ENCODE peak calls at places on chromosomes 1 and 21, in ten cellular contexts. One of them, this sample, is unnamed.

GRCh38 chr1:209989525-209989924 is 51.5 kb downstream of the SYT14 start:
- DNase-seq in thoracic aorta: no peak
- DNase-seq in fibroblast of lung: peak; percentile 15
- DNase-seq in IMR-90: peak; percentile 34
- DNase-seq in stomach: no peak
- DNase-seq in upper lobe of right lung: no peak
- DNase-seq in astrocyte: peak; percentile 12
- DNase-seq in SJCRH30: peak; percentile 37
- DNase-seq in kidney: no peak
- DNase-seq in uterus: no peak
- DNase-seq in this sample: peak; percentile 11

GRCh38 chr1:22428672-22429071 is 23.0 kb upstream of the ZBTB40 start:
- DNase-seq in thoracic aorta: no peak
- DNase-seq in fibroblast of lung: peak; percentile 51
- DNase-seq in IMR-90: peak; percentile 59
- DNase-seq in stomach: no peak
- DNase-seq in upper lobe of right lung: no peak
- DNase-seq in astrocyte: peak; percentile 27
- DNase-seq in SJCRH30: peak; percentile 80
- DNase-seq in kidney: no peak
- DNase-seq in uterus: no peak
- DNase-seq in this sample: peak; percentile 46

GRCh38 chr1:89339039-89339438 is 24.8 kb upstream of the GBP6 start:
- DNase-seq in thoracic aorta: no peak
- DNase-seq in fibroblast of lung: no peak
- DNase-seq in IMR-90: no peak
- DNase-seq in stomach: peak; percentile 38
- DNase-seq in upper lobe of right lung: no peak
- DNase-seq in astrocyte: no peak
- DNase-seq in SJCRH30: no peak
- DNase-seq in kidney: no peak
- DNase-seq in uterus: no peak
- DNase-seq in this sample: no peak

GRCh38 chr1:16376971-16377370 is 9.9 kb downstream of the SZRD1 start:
- DNase-seq in thoracic aorta: no peak
- DNase-seq in fibroblast of lung: no peak
- DNase-seq in IMR-90: no peak
- DNase-seq in stomach: no peak
- DNase-seq in upper lobe of right lung: no peak
- DNase-seq in astrocyte: no peak
- DNase-seq in SJCRH30: no peak
- DNase-seq in kidney: no peak
- DNase-seq in uterus: no peak
- DNase-seq in this sample: no peak

GRCh38 chr1:44059956-44060355 is 28.7 kb upstream of the SLC6A9 start:
- DNase-seq in thoracic aorta: no peak
- DNase-seq in fibroblast of lung: peak; percentile 24
- DNase-seq in IMR-90: peak; percentile 40
- DNase-seq in stomach: no peak
- DNase-seq in upper lobe of right lung: no peak
- DNase-seq in astrocyte: no peak
- DNase-seq in SJCRH30: peak; percentile 63
- DNase-seq in kidney: no peak
- DNase-seq in uterus: peak; percentile 27
- DNase-seq in this sample: no peak

GRCh38 chr1:155698382-155699038 is 9.6 kb downstream of the DAP3 start:
- DNase-seq in thoracic aorta: no peak
- DNase-seq in fibroblast of lung: peak; percentile 78
- DNase-seq in IMR-90: peak; percentile 71
- DNase-seq in stomach: no peak
- DNase-seq in upper lobe of right lung: no peak
- DNase-seq in astrocyte: peak; percentile 70
- DNase-seq in SJCRH30: no peak
- DNase-seq in kidney: no peak
- DNase-seq in uterus: no peak
- DNase-seq in this sample: peak; percentile 48

GRCh38 chr21:28272272-28272992 is 720.2 kb downstream of the LTN1 start:
- DNase-seq in thoracic aorta: no peak
- DNase-seq in fibroblast of lung: no peak
- DNase-seq in IMR-90: peak; percentile 51
- DNase-seq in stomach: no peak
- DNase-seq in upper lobe of right lung: no peak
- DNase-seq in astrocyte: no peak
- DNase-seq in SJCRH30: no peak
- DNase-seq in kidney: no peak
- DNase-seq in uterus: no peak
- DNase-seq in this sample: no peak

GRCh38 chr1:193019442-193020026 is 39.6 kb downstream of the UCHL5 start:
- DNase-seq in thoracic aorta: no peak
- DNase-seq in fibroblast of lung: peak; percentile 55
- DNase-seq in IMR-90: peak; percentile 64
- DNase-seq in stomach: no peak
- DNase-seq in upper lobe of right lung: no peak
- DNase-seq in astrocyte: peak; percentile 34
- DNase-seq in SJCRH30: peak; percentile 32
- DNase-seq in kidney: no peak
- DNase-seq in uterus: no peak
- DNase-seq in this sample: peak; percentile 39

GRCh38 chr1:170221031-170221430 is 75.3 kb downstream of the NTMT2 start:
- DNase-seq in thoracic aorta: peak; percentile 28
- DNase-seq in fibroblast of lung: no peak
- DNase-seq in IMR-90: no peak
- DNase-seq in stomach: no peak
- DNase-seq in upper lobe of right lung: no peak
- DNase-seq in astrocyte: no peak
- DNase-seq in SJCRH30: no peak
- DNase-seq in kidney: no peak
- DNase-seq in uterus: peak; percentile 76
- DNase-seq in this sample: no peak

GRCh38 chr1:18118078-18118477 is 10.5 kb downstream of the IGSF21 start:
- DNase-seq in thoracic aorta: no peak
- DNase-seq in fibroblast of lung: no peak
- DNase-seq in IMR-90: no peak
- DNase-seq in stomach: no peak
- DNase-seq in upper lobe of right lung: no peak
- DNase-seq in astrocyte: no peak
- DNase-seq in SJCRH30: no peak
- DNase-seq in kidney: no peak
- DNase-seq in uterus: no peak
- DNase-seq in this sample: no peak
- H3K27ac ChIP-seq in thoracic aorta: no peak overlapping the region
- H3K27ac ChIP-seq in fibroblast of lung: no peak overlapping the region
- H3K27ac ChIP-seq in IMR-90: no peak overlapping the region
- H3K27ac ChIP-seq in stomach: no peak overlapping the region
- H3K27ac ChIP-seq in upper lobe of right lung: no peak overlapping the region
- H3K27ac ChIP-seq in astrocyte: no peak overlapping the region
- H3K27ac ChIP-seq in SJCRH30: no peak overlapping the region
- H3K27ac ChIP-seq in kidney: no peak overlapping the region
- H3K27ac ChIP-seq in uterus: no peak overlapping the region
- H3K27ac ChIP-seq in this sample: no peak overlapping the region

GRCh38 chr1:186617860-186618780 is 62.1 kb downstream of the PTGS2 start:
- DNase-seq in thoracic aorta: peak; percentile 7
- DNase-seq in fibroblast of lung: peak; percentile 30
- DNase-seq in IMR-90: no peak
- DNase-seq in stomach: peak; percentile 30
- DNase-seq in upper lobe of right lung: peak; percentile 75
- DNase-seq in astrocyte: peak; percentile 25
- DNase-seq in SJCRH30: no peak
- DNase-seq in kidney: no peak
- DNase-seq in uterus: peak; percentile 16
- DNase-seq in this sample: peak; percentile 79
- H3K4me3 ChIP-seq in thoracic aorta: peak overlapping the region; percentile 24
- H3K4me3 ChIP-seq in fibroblast of lung: no peak overlapping the region
- H3K4me3 ChIP-seq in IMR-90: no peak overlapping the region
- H3K4me3 ChIP-seq in stomach: peak overlapping the region; percentile 14
- H3K4me3 ChIP-seq in upper lobe of right lung: peak overlapping the region; percentile 19
- H3K4me3 ChIP-seq in astrocyte: no peak overlapping the region
- H3K4me3 ChIP-seq in SJCRH30: no peak overlapping the region
- H3K4me3 ChIP-seq in kidney: no peak overlapping the region
- H3K4me3 ChIP-seq in uterus: no peak overlapping the region
- H3K4me3 ChIP-seq in this sample: peak overlapping the region; percentile 2

DNA sequence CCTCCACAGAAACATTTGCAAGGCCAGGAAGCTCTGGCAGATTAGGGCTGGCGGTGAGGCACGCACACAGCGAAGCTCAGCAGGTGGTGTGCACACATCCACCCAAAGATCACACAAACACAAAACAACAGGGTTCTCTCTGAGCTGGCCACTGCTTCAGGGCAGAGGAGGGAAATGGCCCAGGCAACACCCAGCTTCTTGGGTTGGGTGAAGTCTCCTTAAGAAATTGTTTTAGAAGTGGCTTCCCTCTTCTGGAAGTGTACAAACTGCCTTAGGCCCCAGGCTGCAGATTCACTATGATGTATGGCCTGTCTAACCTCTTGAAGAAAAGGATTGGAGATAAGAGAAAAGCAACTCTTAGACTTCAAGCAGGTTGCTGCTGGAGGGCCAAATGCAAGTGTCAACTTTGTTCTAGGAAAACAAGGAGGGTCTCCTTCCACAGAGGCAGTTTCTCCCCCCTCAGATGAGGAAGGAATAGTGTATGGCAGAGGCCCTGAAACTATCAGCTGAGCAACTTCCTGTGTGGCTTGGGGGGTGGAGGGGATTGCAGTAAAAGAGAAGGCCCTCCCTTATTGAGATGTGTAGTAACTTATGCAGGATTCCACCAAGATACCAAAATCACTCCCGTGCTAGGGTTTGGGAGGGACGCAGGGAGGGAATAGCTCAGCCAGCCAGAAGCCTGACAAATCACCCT is 2.1 kb downstream of the RCSD1 start:
- DNase-seq in thoracic aorta: no peak
- DNase-seq in fibroblast of lung: no peak
- DNase-seq in IMR-90: no peak
- DNase-seq in stomach: no peak
- DNase-seq in upper lobe of right lung: no peak
- DNase-seq in astrocyte: no peak
- DNase-seq in SJCRH30: no peak
- DNase-seq in kidney: no peak
- DNase-seq in uterus: no peak
- DNase-seq in this sample: no peak
- H3K27ac ChIP-seq in thoracic aorta: peak overlapping the region; percentile 26
- H3K27ac ChIP-seq in fibroblast of lung: no peak overlapping the region
- H3K27ac ChIP-seq in IMR-90: no peak overlapping the region
- H3K27ac ChIP-seq in stomach: peak overlapping the region; percentile 52
- H3K27ac ChIP-seq in upper lobe of right lung: peak overlapping the region; percentile 82
- H3K27ac ChIP-seq in astrocyte: no peak overlapping the region
- H3K27ac ChIP-seq in SJCRH30: no peak overlapping the region
- H3K27ac ChIP-seq in kidney: peak overlapping the region; percentile 19
- H3K27ac ChIP-seq in uterus: no peak overlapping the region
- H3K27ac ChIP-seq in this sample: no peak overlapping the region

GRCh38 chr1:54474500-54475235 is 68.5 kb upstream of the SSBP3 start:
- DNase-seq in thoracic aorta: no peak
- DNase-seq in fibroblast of lung: no peak
- DNase-seq in IMR-90: no peak
- DNase-seq in stomach: no peak
- DNase-seq in upper lobe of right lung: no peak
- DNase-seq in astrocyte: no peak
- DNase-seq in SJCRH30: peak; percentile 75
- DNase-seq in kidney: no peak
- DNase-seq in uterus: peak; percentile 45
- DNase-seq in this sample: no peak
- H3K4me3 ChIP-seq in thoracic aorta: peak overlapping the region; percentile 68
- H3K4me3 ChIP-seq in fibroblast of lung: no peak overlapping the region
- H3K4me3 ChIP-seq in IMR-90: no peak overlapping the region
- H3K4me3 ChIP-seq in stomach: peak overlapping the region; percentile 55
- H3K4me3 ChIP-seq in upper lobe of right lung: peak overlapping the region; percentile 25
- H3K4me3 ChIP-seq in astrocyte: peak overlapping the region; percentile 24
- H3K4me3 ChIP-seq in SJCRH30: peak overlapping the region; percentile 51
- H3K4me3 ChIP-seq in kidney: peak overlapping the region; percentile 21
- H3K4me3 ChIP-seq in uterus: peak overlapping the region; percentile 0
- H3K4me3 ChIP-seq in this sample: no peak overlapping the region

DNA sequence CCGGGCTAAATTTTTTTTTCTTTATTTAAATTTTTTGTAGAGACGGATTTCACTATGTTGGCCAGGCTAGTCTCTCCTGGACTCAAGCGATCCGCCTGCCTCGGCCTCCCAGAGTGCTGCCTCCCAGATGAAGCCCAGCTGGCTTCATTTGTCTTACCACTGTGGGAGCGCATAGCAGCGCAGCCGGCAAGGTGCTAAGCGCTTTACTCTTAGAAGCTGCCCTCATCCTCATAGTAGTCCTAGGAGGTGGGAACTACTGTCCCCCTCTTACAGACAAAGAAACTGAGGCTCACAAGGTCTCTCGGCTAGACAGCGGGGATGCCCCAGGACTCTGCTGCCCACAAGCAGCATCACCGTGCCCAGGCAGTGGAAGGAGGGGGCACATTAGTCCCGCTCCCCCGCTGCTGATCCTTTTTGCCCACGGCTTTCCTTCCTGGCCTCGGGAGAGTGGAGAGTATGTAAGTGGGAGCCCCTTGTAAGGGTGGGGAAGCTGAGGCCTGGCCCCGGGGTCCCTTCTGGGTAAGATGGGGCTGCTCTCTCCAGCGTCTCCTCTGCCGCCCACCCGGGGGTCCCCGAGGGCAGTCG is 726 bp downstream of the TMEM54 start:
- DNase-seq in thoracic aorta: no peak
- DNase-seq in fibroblast of lung: no peak
- DNase-seq in IMR-90: peak; percentile 7
- DNase-seq in stomach: no peak
- DNase-seq in upper lobe of right lung: peak; percentile 46
- DNase-seq in astrocyte: no peak
- DNase-seq in SJCRH30: peak; percentile 20
- DNase-seq in kidney: peak; percentile 48
- DNase-seq in uterus: no peak
- DNase-seq in this sample: no peak
- H3K27ac ChIP-seq in thoracic aorta: no peak overlapping the region
- H3K27ac ChIP-seq in fibroblast of lung: no peak overlapping the region
- H3K27ac ChIP-seq in IMR-90: no peak overlapping the region
- H3K27ac ChIP-seq in stomach: peak overlapping the region; percentile 81
- H3K27ac ChIP-seq in upper lobe of right lung: no peak overlapping the region
- H3K27ac ChIP-seq in astrocyte: no peak overlapping the region
- H3K27ac ChIP-seq in SJCRH30: no peak overlapping the region
- H3K27ac ChIP-seq in kidney: no peak overlapping the region
- H3K27ac ChIP-seq in uterus: peak overlapping the region; percentile 82
- H3K27ac ChIP-seq in this sample: peak overlapping the region; percentile 25